ENCODE peak calls at places on chromosomes 5 and 9, in five cellular contexts. O, B, U, M and Y are unnamed samples.

GRCh38 chr5:1246711-1247431 is 21.7 kb downstream of the SLC6A18 start:
- DNase-seq in B (peak; percentile 72), U (peak; percentile 83), M (peak; percentile 35), O (peak; percentile 71), Y (no peak)

GRCh38 chr5:139415221-139415861 is 11.5 kb upstream of the SPATA24 start:
- DNase-seq in O (no peak), B (no peak), M (no peak), U (no peak), Y (no peak)

GRCh38 chr5:139210585-139210984 is 12.4 kb upstream of the SIL1 start:
- DNase-seq in B (no peak), M (no peak), U (no peak), O (no peak), Y (no peak)

GRCh38 chr9:134367796-134368490 is 41.7 kb downstream of the RXRA start:
- DNase-seq in O (no peak), M (no peak), U (no peak), B (no peak), Y (no peak)

GRCh38 chr9:101365181-101365580 is 19.6 kb downstream of the BAAT start:
- DNase-seq in U (no peak), O (no peak), B (no peak), M (no peak), Y (no peak)

GRCh38 chr5:16812448-16812847 is 123.6 kb downstream of the MYO10 start:
- DNase-seq in O (no peak), U (no peak), B (no peak), M (no peak), Y (no peak)

GRCh38 chr5:98106116-98107088 is 667.1 kb upstream of the RGMB start:
- DNase-seq in B (no peak), U (no peak), O (no peak), M (no peak), Y (no peak)

GRCh38 chr9:98375138-98375726 is 119.8 kb upstream of the TBC1D2 start:
- DNase-seq in B (no peak), M (no peak), U (no peak), O (no peak), Y (no peak)

GRCh38 chr5:170536498-170536897 is 32.7 kb downstream of the KCNIP1 start:
- DNase-seq in O (no peak), B (no peak), U (no peak), M (no peak), Y (no peak)

GRCh38 chr9:133967024-133967741 is 24.9 kb downstream of the VAV2 start:
- DNase-seq in M (no peak), U (no peak), O (no peak), B (no peak), Y (no peak)

GRCh38 chr9:131046581-131047202 is 37.7 kb downstream of the LAMC3 start:
- DNase-seq in O (peak; percentile 85), U (peak; percentile 63), M (peak; percentile 62), B (peak; percentile 78), Y (no peak)

GRCh38 chr9:72444436-72444835 is 77.0 kb upstream of the TMC1 start:
- DNase-seq in O (no peak), B (no peak), U (no peak), M (no peak), Y (no peak)

GRCh38 chr5:124697912-124698690 is 48.3 kb downstream of the ZNF608 start:
- DNase-seq in M (no peak), U (no peak), O (no peak), B (no peak), Y (no peak)

GRCh38 chr5:170291324-170291847 is 6.2 kb downstream of the LCP2 start:
- DNase-seq in O (no peak), U (no peak), B (no peak), M (no peak), Y (no peak)

DNA sequence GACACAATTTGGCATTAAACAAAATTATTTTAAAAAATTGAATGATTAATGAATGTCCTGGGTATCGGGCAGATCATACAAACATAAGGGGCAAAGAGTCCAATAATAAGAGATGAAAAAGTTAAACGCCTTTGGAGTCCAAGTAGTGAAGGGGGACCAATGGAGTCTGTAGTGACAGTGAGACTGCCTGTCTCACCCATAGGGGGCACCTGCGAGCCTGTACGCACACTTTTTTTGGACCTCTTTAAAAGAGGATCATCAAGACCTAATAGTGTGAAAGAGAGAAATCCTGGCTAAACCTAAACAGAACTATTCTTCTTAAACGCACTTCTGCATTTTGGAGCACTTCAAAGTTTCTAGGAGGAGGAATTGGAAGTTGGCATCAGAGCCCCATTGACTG is 636.0 kb upstream of the KLF4 start:
- DNase-seq in M (no peak), O (no peak), U (no peak), B (no peak), Y (no peak)
- TF ChIP-seq CTCF in M (no peak), O (no peak), U (peak; percentile 25), B (peak; percentile 21), Y (peak; percentile 20)

GRCh38 chr9:114096041-114096511 is 3.0 kb downstream of the KIF12 start:
- DNase-seq in M (no peak), B (no peak), U (no peak), O (no peak), Y (no peak)
- TF ChIP-seq CTCF in M (no peak), B (no peak), U (peak; percentile 43), O (no peak), Y (peak; percentile 24)

DNA sequence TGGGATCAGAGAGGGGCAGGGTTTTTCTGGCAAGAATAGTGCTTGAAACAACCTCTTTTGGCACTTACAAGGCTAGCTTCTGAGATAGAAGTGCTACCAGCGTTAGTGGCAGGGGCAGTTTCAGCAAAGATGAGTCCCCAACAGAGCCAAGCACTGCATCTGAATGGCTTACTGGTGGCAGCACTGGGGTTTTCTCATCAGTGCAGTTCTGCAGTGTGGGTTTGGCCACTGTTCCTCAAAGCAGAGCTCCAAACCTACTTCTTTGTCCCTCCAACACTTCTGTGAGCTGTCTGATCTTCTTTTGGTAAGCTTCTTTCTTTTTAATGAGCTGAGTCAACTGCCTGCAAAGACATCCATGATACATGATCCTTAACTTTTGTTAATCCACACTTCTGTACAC is 29.8 kb upstream of the FSTL4 start:
- DNase-seq in U (no peak), O (no peak), M (no peak), B (no peak), Y (no peak)
- TF ChIP-seq CTCF in U (no peak), O (no peak), M (no peak), B (no peak), Y (no peak)

GRCh38 chr5:14181299-14181968 is 38.3 kb downstream of the TRIO start:
- DNase-seq in M (no peak), U (no peak), O (no peak), B (no peak), Y (no peak)

GRCh38 chr5:14183187-14183939 is 40.2 kb downstream of the TRIO start:
- DNase-seq in B (no peak), U (no peak), M (no peak), O (no peak), Y (no peak)

GRCh38 chr5:14184725-14185124 is 41.6 kb downstream of the TRIO start:
- DNase-seq in M (no peak), U (no peak), O (no peak), B (no peak), Y (no peak)

GRCh38 chr5:14184082-14184481 is 40.9 kb downstream of the TRIO start:
- DNase-seq in O (no peak), M (no peak), B (no peak), U (no peak), Y (no peak)

GRCh38 chr5:14182761-14183160 is 39.6 kb downstream of the TRIO start:
- DNase-seq in O (no peak), B (no peak), U (no peak), M (no peak), Y (no peak)
- TF ChIP-seq CTCF in O (no peak), B (no peak), U (no peak), M (no peak), Y (no peak)